ENCODE peak calls at places on chromosomes 2 and 18, in ten cellular contexts. Z, L, G, K, I, X, S, P, B and T are unnamed samples.

GRCh38 chr2:186806591-186806990 is 42.4 kb downstream of the ZSWIM2 start:
- DNase-seq in Z (no peak), L (no peak), G (no peak), K (no peak), I (no peak), X (no peak), S (no peak), P (no peak), B (no peak), T (no peak)

GRCh38 chr2:239368906-239369584 is 31.8 kb downstream of the HDAC4 start:
- DNase-seq in Z (no peak), L (no peak), G (no peak), K (no peak), I (no peak), X (no peak), S (no peak), P (no peak), B (no peak), T (peak)

GRCh38 chr2:42100696-42101585 is 53.1 kb downstream of the PKDCC start:
- DNase-seq in Z (peak), L (peak), G (peak), K (peak), I (peak), X (peak), S (peak), P (no peak), B (no peak), T (peak)

GRCh38 chr2:21643180-21643579 is 519.4 kb downstream of the TDRD15 start:
- DNase-seq in Z (no peak), L (no peak), G (no peak), K (no peak), I (no peak), X (no peak), S (peak), P (no peak), B (no peak), T (no peak)

GRCh38 chr2:39422700-39423099 is 14.4 kb downstream of the MAP4K3 start:
- DNase-seq in Z (no peak), L (no peak), G (no peak), K (no peak), I (no peak), X (no peak), S (no peak), P (no peak), B (no peak), T (no peak)

GRCh38 chr18:211582-211981 is 53.2 kb downstream of the USP14 start:
- DNase-seq in Z (no peak), L (no peak), G (no peak), K (no peak), I (no peak), X (no peak), S (no peak), P (no peak), B (no peak), T (no peak)

GRCh38 chr2:201447116-201447515 is 4.1 kb downstream of the TRAK2 start:
- DNase-seq in Z (no peak), L (no peak), G (no peak), K (no peak), I (no peak), X (no peak), S (no peak), P (no peak), B (no peak), T (no peak)

GRCh38 chr2:160838691-160839090 is 321.5 kb upstream of the TANK start:
- DNase-seq in Z (no peak), L (no peak), G (no peak), K (no peak), I (no peak), X (no peak), S (no peak), P (no peak), B (no peak), T (no peak)

GRCh38 chr2:15049096-15049993 is 416.8 kb downstream of the LRATD1 start:
- DNase-seq in Z (no peak), L (no peak), G (no peak), K (no peak), I (no peak), X (no peak), S (no peak), P (no peak), B (no peak), T (no peak)

GRCh38 chr2:113198048-113198789 is 24.4 kb downstream of the PSD4 start:
- DNase-seq in Z (no peak), L (no peak), G (no peak), K (no peak), I (no peak), X (no peak), S (no peak), P (no peak), B (no peak), T (no peak)

GRCh38 chr2:180675170-180675569 is 305.2 kb upstream of the UBE2E3 start:
- DNase-seq in Z (no peak), L (no peak), G (no peak), K (no peak), I (no peak), X (no peak), S (no peak), P (no peak), B (no peak), T (no peak)

GRCh38 chr2:239789711-239790110 is 235.4 kb downstream of the NDUFA10 start:
- DNase-seq in Z (no peak), L (no peak), G (no peak), K (no peak), I (peak), X (no peak), S (no peak), P (no peak), B (no peak), T (no peak)

GRCh38 chr2:70203086-70203485 is 12.3 kb upstream of the C2orf42 start:
- DNase-seq in Z (no peak), L (no peak), G (no peak), K (peak), I (no peak), X (no peak), S (no peak), P (no peak), B (no peak), T (no peak)

GRCh38 chr2:219644801-219645480 is 17.5 kb downstream of the SLC4A3 start:
- DNase-seq in Z (no peak), L (no peak), G (no peak), K (no peak), I (no peak), X (no peak), S (no peak), P (no peak), B (no peak), T (no peak)

GRCh38 chr2:709138-709779 is 32.1 kb upstream of the TMEM18 start:
- DNase-seq in Z (no peak), L (no peak), G (no peak), K (no peak), I (no peak), X (no peak), S (no peak), P (no peak), B (no peak), T (no peak)

GRCh38 chr2:225064362-225064761 is 22.1 kb upstream of the DOCK10 start:
- DNase-seq in Z (no peak), L (no peak), G (no peak), K (no peak), I (no peak), X (no peak), S (no peak), P (no peak), B (no peak), T (no peak)

GRCh38 chr2:134273240-134273983 is 19.5 kb downstream of the MGAT5 start:
- DNase-seq in Z (no peak), L (no peak), G (no peak), K (no peak), I (no peak), X (no peak), S (no peak), P (peak), B (no peak), T (no peak)

GRCh38 chr2:129006135-129006885 is 687.6 kb upstream of the HS6ST1 start:
- DNase-seq in Z (no peak), L (no peak), G (no peak), K (no peak), I (no peak), X (no peak), S (no peak), P (no peak), B (no peak), T (no peak)

GRCh38 chr18:76546282-76546572 is 51.2 kb upstream of the ZNF516 start:
- DNase-seq in Z (no peak), L (no peak), G (no peak), K (no peak), I (no peak), X (no peak), S (no peak), P (no peak), B (no peak), T (no peak)

GRCh38 chr18:3060667-3061580 is 48.0 kb upstream of the LPIN2 start:
- DNase-seq in Z (no peak), L (no peak), G (peak), K (peak), I (no peak), X (peak), S (no peak), P (no peak), B (no peak), T (no peak)

GRCh38 chr2:241213567-241213966 is 25.1 kb downstream of the ANO7 start:
- DNase-seq in Z (no peak), L (no peak), G (no peak), K (no peak), I (no peak), X (no peak), S (no peak), P (no peak), B (no peak), T (no peak)

GRCh38 chr18:62634471-62634870 is 80.9 kb upstream of the PHLPP1 start:
- DNase-seq in Z (no peak), L (no peak), G (no peak), K (no peak), I (no peak), X (no peak), S (no peak), P (no peak), B (no peak), T (no peak)

GRCh38 chr2:205925373-205926337 is 160.3 kb downstream of the INO80D start:
- DNase-seq in Z (peak), L (peak), G (peak), K (peak), I (peak), X (peak), S (peak), P (no peak), B (peak), T (peak)

GRCh38 chr18:14999085-14999975 is 251.4 kb downstream of the ANKRD30B start:
- DNase-seq in Z (peak), L (no peak), G (no peak), K (no peak), I (no peak), X (no peak), S (no peak), P (no peak), B (no peak), T (no peak)

GRCh38 chr2:131543385-131543891 is 15.8 kb downstream of the CCDC74A start:
- DNase-seq in Z (no peak), L (no peak), G (no peak), K (no peak), I (no peak), X (no peak), S (no peak), P (no peak), B (no peak), T (no peak)